ENCODE peak calls at places on chromosomes 5 and 9, in seven cellular contexts. Y, R, J, A, P, C and V are unnamed samples.

GRCh38 chr5:107670927-107671741 is at the start of gene EFNA5:
- DNase-seq in Y (no peak), R (peak), J (peak), A (no peak), P (peak), C (peak), V (no peak)

GRCh38 chr9:69798737-69799136 is 21.9 kb upstream of the CFAP95 start:
- DNase-seq in Y (no peak), R (no peak), J (no peak), A (no peak), P (no peak), C (no peak), V (peak)

GRCh38 chr9:111038336-111039202 is at the start of gene LPAR1:
- DNase-seq in Y (no peak), R (no peak), J (peak), A (no peak), P (no peak), C (peak), V (no peak)

GRCh38 chr5:35041251-35041650 is 6.5 kb downstream of the AGXT2 start:
- DNase-seq in Y (peak), R (no peak), J (no peak), A (no peak), P (no peak), C (no peak), V (no peak)

GRCh38 chr9:69519470-69520240 is 152.5 kb downstream of the APBA1 start:
- DNase-seq in Y (no peak), R (no peak), J (no peak), A (no peak), P (no peak), C (no peak), V (no peak)

GRCh38 chr9:10612649-10613398 is at the start of gene PTPRD:
- DNase-seq in Y (no peak), R (no peak), J (peak), A (no peak), P (peak), C (peak), V (peak)

GRCh38 chr5:179885491-179886090 is 22.1 kb downstream of the TBC1D9B start:
- DNase-seq in Y (no peak), R (no peak), J (no peak), A (no peak), P (no peak), C (no peak), V (no peak)

GRCh38 chr5:143432658-143433239 is 29.3 kb upstream of the NR3C1 start:
- DNase-seq in Y (no peak), R (no peak), J (no peak), A (no peak), P (no peak), C (no peak), V (peak)